ENCODE peak calls at places on chromosomes 1 and 21, in four cellular contexts. R is GM12878, B is K562, U is HL-60. W is an unnamed sample.

GRCh38 chr1:1703796-1704195 is 11.2 kb upstream of the SLC35E2B start:
- DNase-seq in R (no peak), B (no peak), U (no peak), W (no peak)

GRCh38 chr1:8822383-8823294 is 5.2 kb upstream of the RERE start:
- DNase-seq in R (no peak), B (peak; percentile 65), U (no peak), W (no peak)

GRCh38 chr1:13699510-13699909 is 478 bp upstream of the PRDM2 start:
- DNase-seq in R (no peak), B (no peak), U (no peak), W (no peak)

GRCh38 chr1:22318279-22318983 is 133.2 kb upstream of the ZBTB40 start:
- DNase-seq in R (no peak), B (no peak), U (no peak), W (no peak)

GRCh38 chr1:159071970-159072582 is 4.5 kb downstream of the AIM2 start:
- DNase-seq in R (no peak), B (peak; percentile 63), U (peak; percentile 40), W (no peak)

GRCh38 chr1:41751804-41752513 is 166.8 kb downstream of the HIVEP3 start:
- DNase-seq in R (peak; percentile 86), B (no peak), U (peak; percentile 90), W (no peak)

GRCh38 chr1:194068444-194069167 is 882.2 kb upstream of the B3GALT2 start:
- DNase-seq in R (no peak), B (no peak), U (no peak), W (no peak)

GRCh38 chr1:85991261-85991660 is 165.3 kb downstream of the COL24A1 start:
- DNase-seq in R (no peak), B (no peak), U (no peak), W (no peak)

GRCh38 chr1:175824079-175824478 is 80.7 kb upstream of the TNR start:
- DNase-seq in R (no peak), B (peak; percentile 28), U (no peak), W (no peak)

GRCh38 chr1:5938068-5938740 is 54.0 kb downstream of the NPHP4 start:
- DNase-seq in R (no peak), B (no peak), U (no peak), W (no peak)

GRCh38 chr1:54400321-54400720 is 5.9 kb downstream of the SSBP3 start:
- DNase-seq in R (no peak), B (no peak), U (no peak), W (no peak)

GRCh38 chr1:109768700-109769325 is 5.1 kb upstream of the EPS8L3 start:
- DNase-seq in R (no peak), B (no peak), U (no peak), W (no peak)

GRCh38 chr1:170318141-170318540 is 172.4 kb downstream of the NTMT2 start:
- DNase-seq in R (no peak), B (no peak), U (no peak), W (no peak)

GRCh38 chr1:154590756-154591155 is 17.2 kb downstream of the ADAR start:
- DNase-seq in R (no peak), B (no peak), U (no peak), W (no peak)

GRCh38 chr1:62424412-62424811 is 12.4 kb upstream of the USP1 start:
- DNase-seq in R (no peak), B (no peak), U (no peak), W (no peak)

GRCh38 chr1:204578867-204579664 is 62.9 kb downstream of the MDM4 start:
- DNase-seq in R (peak; percentile 65), B (no peak), U (no peak), W (peak; percentile 47)

GRCh38 chr1:240683576-240683975 is 71.6 kb upstream of the GREM2 start:
- DNase-seq in R (no peak), B (no peak), U (no peak), W (no peak)

GRCh38 chr1:173204693-173205092 is 2.4 kb downstream of the TNFSF4 start:
- DNase-seq in R (no peak), B (no peak), U (no peak), W (no peak)

GRCh38 chr1:173206816-173207595 is at the start of gene TNFSF4:
- DNase-seq in R (no peak), B (no peak), U (peak; percentile 37), W (no peak)

GRCh38 chr1:173205146-173206051 is 1.7 kb downstream of the TNFSF4 start:
- DNase-seq in R (no peak), B (no peak), U (no peak), W (no peak)

GRCh38 chr1:173201968-173202367 is 5.2 kb downstream of the TNFSF4 start:
- DNase-seq in R (no peak), B (no peak), U (no peak), W (no peak)

DNA sequence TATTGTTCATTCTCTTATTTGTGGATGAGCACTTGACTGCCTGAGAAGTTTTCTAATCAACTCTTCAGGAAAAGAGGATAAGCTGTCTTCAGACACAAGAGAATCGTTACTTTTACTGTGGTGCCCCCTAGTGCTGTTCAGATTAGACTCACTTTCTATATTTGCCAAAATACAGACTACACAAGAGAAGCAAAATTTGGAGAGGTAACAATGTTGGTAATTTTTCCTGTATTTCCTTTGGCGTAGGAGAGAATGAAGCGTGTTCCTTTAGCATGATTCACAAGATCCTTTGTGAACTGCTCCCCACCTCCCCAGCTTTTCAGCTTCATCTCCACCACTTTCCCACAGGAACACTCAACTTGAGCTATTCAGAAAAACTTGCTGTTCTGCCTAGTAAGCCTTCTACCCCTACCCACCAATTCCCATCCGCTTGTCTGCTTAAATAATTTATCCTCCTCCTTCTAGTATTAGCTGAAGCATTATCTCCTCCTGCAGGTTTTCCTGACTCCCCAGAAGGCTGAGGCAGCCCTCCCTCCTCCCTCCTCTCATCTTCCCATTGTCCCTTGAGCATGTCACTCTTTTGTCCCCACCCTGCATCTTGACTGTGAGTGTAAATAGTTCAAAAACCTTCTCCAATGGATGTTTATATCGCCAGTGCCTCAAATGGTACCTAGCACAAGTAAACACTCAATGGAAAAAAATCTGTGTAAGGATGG is 4.5 kb downstream of the TNFSF4 start:
- DNase-seq in R (no peak), B (no peak), U (no peak), W (no peak)
- TF ChIP-seq SPI1 in R (no peak), B (no peak), U (no peak), W (no peak)

DNA sequence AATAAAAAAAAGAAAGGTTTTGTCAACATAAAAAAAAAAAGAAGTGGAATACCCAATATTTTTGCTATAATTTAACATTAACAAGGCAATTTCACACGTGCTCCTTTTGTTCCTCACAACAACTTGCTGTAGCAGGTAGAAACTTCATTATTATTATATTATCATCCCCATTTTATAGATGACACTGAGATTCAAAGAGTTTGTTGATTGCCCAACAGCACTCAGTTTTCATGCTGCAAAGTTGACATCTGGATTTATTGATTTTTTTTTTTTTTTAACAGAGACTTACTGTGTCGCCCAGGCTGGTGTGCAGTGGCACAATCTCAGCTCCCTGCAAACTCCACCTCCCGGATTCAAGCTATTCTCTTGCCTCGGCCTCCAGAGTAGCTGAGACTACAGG is 8.9 kb upstream of the ESRRG start:
- DNase-seq in R (no peak), B (no peak), U (no peak), W (no peak)
- TF ChIP-seq SPI1 in R (no peak), B (no peak), U (no peak), W (no peak)

GRCh38 chr1:23904748-23905357 is 8.3 kb downstream of the CNR2 start:
- DNase-seq in R (peak; percentile 84), B (no peak), U (peak; percentile 61), W (no peak)

GRCh38 chr1:23903754-23904153 is 9.4 kb downstream of the CNR2 start:
- DNase-seq in R (no peak), B (no peak), U (no peak), W (no peak)

GRCh38 chr1:23902611-23903278 is 10.4 kb downstream of the CNR2 start:
- DNase-seq in R (no peak), B (no peak), U (no peak), W (no peak)

GRCh38 chr1:23906731-23907130 is 6.4 kb downstream of the CNR2 start:
- DNase-seq in R (no peak), B (no peak), U (no peak), W (no peak)

GRCh38 chr1:23905461-23906025 is 7.6 kb downstream of the CNR2 start:
- DNase-seq in R (no peak), B (no peak), U (no peak), W (no peak)
- TF ChIP-seq SPI1 in R (peak; percentile 14), B (no peak), U (no peak), W (peak; percentile 28)

GRCh38 chr1:7334475-7335035 is 436.5 kb upstream of the VAMP3 start:
- DNase-seq in R (no peak), B (no peak), U (no peak), W (no peak)
- TF ChIP-seq SPI1 in R (no peak), B (no peak), U (no peak), W (no peak)

GRCh38 chr21:45080639-45081414 is 6.4 kb downstream of the ADARB1 start:
- DNase-seq in R (no peak), B (no peak), U (no peak), W (no peak)
- TF ChIP-seq SPI1 in R (no peak), B (no peak), U (no peak), W (no peak)

W was measured in GM12891.